ENCODE peak calls at places on chromosomes 3 and 15, in seven cellular contexts. T is CD8-positive, alpha-beta T cell; S is astrocyte of the spinal cord; Q is AG04450; G is cardiac fibroblast; L is cardiac muscle cell; Y is GM12865. P is an unnamed sample.

GRCh38 chr3:38386992-38387750 is 40.6 kb downstream of the XYLB start:
- DNase-seq in T (no peak), S (no peak), Q (no peak), G (no peak), L (no peak), Y (no peak), P (no peak)

GRCh38 chr15:29003446-29004233 is 117.9 kb downstream of the APBA2 start:
- DNase-seq in T (no peak), S (peak; percentile 22), Q (no peak), G (no peak), L (no peak), Y (no peak), P (no peak)

GRCh38 chr3:13080591-13080990 is 7.4 kb upstream of the IQSEC1 start:
- DNase-seq in T (no peak), S (no peak), Q (no peak), G (peak; percentile 67), L (no peak), Y (no peak), P (no peak)

GRCh38 chr3:42491876-42492507 is 10.5 kb upstream of the VIPR1 start:
- DNase-seq in T (no peak), S (no peak), Q (no peak), G (no peak), L (no peak), Y (no peak), P (no peak)

GRCh38 chr3:44001072-44001471 is 240.6 kb upstream of the TOPAZ1 start:
- DNase-seq in T (no peak), S (peak; percentile 10), Q (no peak), G (peak; percentile 29), L (no peak), Y (no peak), P (no peak)

GRCh38 chr3:110526732-110527727 is 544.6 kb upstream of the NECTIN3 start:
- DNase-seq in T (no peak), S (peak; percentile 95), Q (peak; percentile 81), G (peak; percentile 98), L (no peak), Y (no peak), P (no peak)

GRCh38 chr15:56956538-56956937 is 38.1 kb downstream of the TCF12 start:
- DNase-seq in T (no peak), S (no peak), Q (no peak), G (no peak), L (no peak), Y (no peak), P (no peak)

GRCh38 chr3:142117052-142117451 is 32.3 kb downstream of the TFDP2 start:
- DNase-seq in T (no peak), S (peak; percentile 77), Q (no peak), G (peak; percentile 28), L (no peak), Y (no peak), P (no peak)

GRCh38 chr3:171949559-171949958 is 89.8 kb upstream of the FNDC3B start:
- DNase-seq in T (no peak), S (no peak), Q (no peak), G (no peak), L (no peak), Y (no peak), P (no peak)

GRCh38 chr3:82163907-82164520 is 402.6 kb upstream of the GBE1 start:
- DNase-seq in T (no peak), S (peak; percentile 36), Q (no peak), G (peak; percentile 68), L (no peak), Y (peak; percentile 17), P (peak; percentile 5)

GRCh38 chr3:171231361-171231760 is 204.8 kb upstream of the SLC2A2 start:
- DNase-seq in T (no peak), S (no peak), Q (no peak), G (no peak), L (no peak), Y (no peak), P (no peak)

GRCh38 chr3:39900462-39901002 is 91.1 kb downstream of the MYRIP start:
- DNase-seq in T (no peak), S (no peak), Q (no peak), G (no peak), L (no peak), Y (no peak), P (no peak)

GRCh38 chr15:48062476-48062875 is 58.3 kb upstream of the SLC24A5 start:
- DNase-seq in T (no peak), S (peak; percentile 57), Q (no peak), G (peak; percentile 10), L (no peak), Y (no peak), P (no peak)

GRCh38 chr3:182092662-182093262 is 381.0 kb downstream of the SOX2 start:
- DNase-seq in T (no peak), S (no peak), Q (no peak), G (no peak), L (no peak), Y (no peak), P (no peak)

GRCh38 chr3:32321095-32321835 is 70.4 kb upstream of the CMTM7 start:
- DNase-seq in T (no peak), S (peak; percentile 56), Q (no peak), G (no peak), L (peak; percentile 67), Y (no peak), P (no peak)

GRCh38 chr3:89038864-89039263 is 68.6 kb upstream of the EPHA3 start:
- DNase-seq in T (no peak), S (no peak), Q (no peak), G (peak; percentile 10), L (no peak), Y (no peak), P (no peak)

GRCh38 chr3:8529738-8530525 is 28.3 kb downstream of the LMCD1 start:
- DNase-seq in T (no peak), S (no peak), Q (no peak), G (no peak), L (no peak), Y (no peak), P (no peak)

GRCh38 chr3:73733796-73734195 is 109.1 kb upstream of the PDZRN3 start:
- DNase-seq in T (no peak), S (no peak), Q (no peak), G (no peak), L (no peak), Y (no peak), P (no peak)

GRCh38 chr3:51997172-51997571 is 1.5 kb upstream of the RPL29 start:
- DNase-seq in T (no peak), S (no peak), Q (no peak), G (no peak), L (no peak), Y (no peak), P (no peak)

GRCh38 chr3:51998774-51999173 is 3.1 kb upstream of the RPL29 start:
- DNase-seq in T (no peak), S (no peak), Q (no peak), G (no peak), L (no peak), Y (no peak), P (no peak)

GRCh38 chr3:51994530-51994929 is 1.2 kb downstream of the RPL29 start:
- DNase-seq in T (no peak), S (no peak), Q (no peak), G (no peak), L (no peak), Y (no peak), P (no peak)

GRCh38 chr3:51997935-51998596 is 2.4 kb upstream of the RPL29 start:
- DNase-seq in T (no peak), S (no peak), Q (no peak), G (no peak), L (no peak), Y (no peak), P (no peak)

GRCh38 chr3:51995346-51996156 is at the start of gene RPL29:
- DNase-seq in T (peak; percentile 88), S (peak; percentile 96), Q (peak; percentile 88), G (peak; percentile 97), L (peak; percentile 93), Y (peak; percentile 96), P (peak; percentile 92)
- TF ChIP-seq CTCF in T (no peak), S (peak; percentile 19), Q (no peak), G (no peak), L (no peak), Y (no peak), P (no peak)

DNA sequence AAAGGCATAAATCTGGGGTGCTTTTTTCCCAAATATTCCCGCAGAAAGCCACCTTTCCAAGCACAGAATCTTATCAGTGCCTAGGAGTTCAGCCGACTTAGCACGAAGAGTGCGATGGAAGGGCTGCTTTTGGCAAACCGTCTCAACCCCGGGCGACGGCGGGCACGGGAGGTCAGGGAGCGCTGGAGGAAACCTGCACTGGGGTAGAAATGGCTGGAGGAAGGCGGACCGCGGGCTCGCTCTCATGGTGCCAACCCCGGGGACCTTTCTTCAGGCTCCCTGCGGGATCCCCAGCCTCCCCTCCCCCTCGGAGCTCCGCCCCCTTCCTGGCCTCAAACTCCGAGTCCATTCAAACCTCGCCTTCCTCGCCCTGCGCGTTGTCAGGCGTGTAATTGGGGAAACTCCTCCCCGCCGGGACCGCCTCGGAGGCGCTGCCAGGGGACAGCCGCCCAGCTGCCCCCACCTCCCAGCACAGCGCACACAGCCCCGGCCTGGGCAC is at the start of gene GABRG3:
- DNase-seq in T (no peak), S (no peak), Q (no peak), G (no peak), L (peak; percentile 32), Y (no peak), P (no peak)
- H3K4me3 ChIP-seq in T (no peak within 1 kb of the TSS), S (peak within 1 kb of the TSS; percentile 26), Q (no peak within 1 kb of the TSS), G (no peak within 1 kb of the TSS), L (peak within 1 kb of the TSS; percentile 34), Y (no peak within 1 kb of the TSS), P (no peak within 1 kb of the TSS)

DNA sequence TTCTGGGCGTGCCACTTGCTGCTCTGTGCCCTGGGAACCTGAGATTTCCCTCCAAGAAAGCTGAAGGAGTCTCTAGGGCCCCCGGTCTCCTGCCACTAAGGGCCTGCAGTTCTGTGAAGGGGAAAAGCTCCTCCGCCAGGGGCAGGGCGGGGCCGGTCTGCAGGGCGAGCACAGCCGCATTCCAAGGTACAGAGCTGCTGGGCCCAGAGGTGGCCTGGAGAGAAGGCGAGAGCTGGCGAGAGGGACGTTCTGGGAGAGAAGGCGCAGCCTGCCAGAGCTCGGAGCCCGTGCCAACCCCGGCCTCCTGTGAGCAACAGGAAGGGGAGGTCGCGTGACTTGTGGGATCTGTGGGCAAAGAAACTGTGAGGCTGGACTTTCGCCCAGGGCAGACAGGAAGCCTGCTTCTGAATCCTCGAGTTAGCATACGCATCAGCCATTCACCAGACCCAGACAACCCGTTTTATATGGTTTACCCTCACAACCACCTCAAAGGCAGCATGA is 500.4 kb downstream of the SHQ1 start:
- DNase-seq in T (no peak), S (peak; percentile 90), Q (peak; percentile 44), G (peak; percentile 72), L (peak; percentile 28), Y (peak; percentile 84), P (peak; percentile 31)
- TF ChIP-seq CTCF in T (no peak), S (peak; percentile 11), Q (no peak), G (no peak), L (no peak), Y (peak; percentile 14), P (no peak)

GRCh38 chr15:31268108-31268501 is 58.5 kb upstream of the KLF13 start:
- DNase-seq in T (no peak), S (no peak), Q (no peak), G (no peak), L (no peak), Y (no peak), P (no peak)

GRCh38 chr15:31265090-31265870 is 61.4 kb upstream of the KLF13 start:
- DNase-seq in T (no peak), S (no peak), Q (no peak), G (no peak), L (peak; percentile 52), Y (no peak), P (no peak)

GRCh38 chr15:31265871-31266711 is 60.5 kb upstream of the KLF13 start:
- DNase-seq in T (peak; percentile 51), S (no peak), Q (no peak), G (peak; percentile 27), L (no peak), Y (peak; percentile 96), P (peak; percentile 94)

GRCh38 chr15:31267161-31268107 is 59.2 kb upstream of the KLF13 start:
- DNase-seq in T (no peak), S (no peak), Q (no peak), G (no peak), L (no peak), Y (no peak), P (no peak)

GRCh38 chr15:31266712-31267111 is 59.9 kb upstream of the KLF13 start:
- DNase-seq in T (no peak), S (no peak), Q (no peak), G (no peak), L (no peak), Y (no peak), P (no peak)
- H3K4me3 ChIP-seq in T (peak overlapping the region; percentile 26), S (no peak overlapping the region), Q (no peak overlapping the region), G (no peak overlapping the region), L (no peak overlapping the region), Y (no peak overlapping the region), P (no peak overlapping the region)